ENCODE peak calls at places on chromosomes 11 and 22, in five cellular contexts. K is body of pancreas, A is HFF-Myc, I is fibroblast of lung, C is heart left ventricle. P is an unnamed sample.

GRCh38 chr22:41664490-41664889 is 24.2 kb downstream of the SNU13 start:
- DNase-seq in K (no peak), A (no peak), I (no peak), C (no peak), P (no peak)

GRCh38 chr11:111944139-111944538 is 7.0 kb downstream of the DIXDC1 start:
- DNase-seq in K (no peak), A (no peak), I (peak; percentile 81), C (no peak), P (no peak)

GRCh38 chr11:59273008-59273841 is 60.5 kb upstream of the MPEG1 start:
- DNase-seq in K (no peak), A (no peak), I (no peak), C (no peak), P (no peak)

GRCh38 chr11:65059523-65059922 is 1.2 kb upstream of the NAALADL1 start:
- DNase-seq in K (no peak), A (no peak), I (no peak), C (no peak), P (no peak)

GRCh38 chr22:45758603-45759002 is 87.0 kb downstream of the ATXN10 start:
- DNase-seq in K (no peak), A (no peak), I (no peak), C (no peak), P (no peak)

GRCh38 chr22:38203090-38203810 is 1.5 kb downstream of the MAFF start:
- DNase-seq in K (peak; percentile 79), A (no peak), I (peak; percentile 33), C (no peak), P (peak; percentile 47)

GRCh38 chr11:119741369-119742262 is 12.6 kb upstream of the NECTIN1 start:
- DNase-seq in K (peak; percentile 47), A (no peak), I (no peak), C (peak; percentile 50), P (no peak)

GRCh38 chr11:13538044-13538443 is 42.2 kb upstream of the PTH start:
- DNase-seq in K (no peak), A (no peak), I (no peak), C (no peak), P (no peak)

GRCh38 chr22:42773161-42773560 is 52.5 kb upstream of the A4GALT start:
- DNase-seq in K (no peak), A (no peak), I (no peak), C (no peak), P (no peak)

GRCh38 chr11:58924230-58924629 is 15.1 kb upstream of the GLYATL1 start:
- DNase-seq in K (no peak), A (no peak), I (no peak), C (no peak), P (no peak)

GRCh38 chr11:61140416-61140815 is 20.8 kb downstream of the VPS37C start:
- DNase-seq in K (no peak), A (no peak), I (no peak), C (peak; percentile 12), P (no peak)

GRCh38 chr22:42993651-42994275 is 21.2 kb downstream of the PACSIN2 start:
- DNase-seq in K (no peak), A (no peak), I (peak; percentile 72), C (no peak), P (no peak)

GRCh38 chr11:65478411-65479183 is 20.2 kb upstream of the MALAT1 start:
- DNase-seq in K (peak; percentile 66), A (no peak), I (peak; percentile 70), C (peak; percentile 92), P (no peak)

GRCh38 chr11:40754297-40754696 is 705.2 kb downstream of the LRRC4C start:
- DNase-seq in K (no peak), A (no peak), I (no peak), C (no peak), P (no peak)

GRCh38 chr11:20604864-20605601 is 5.6 kb downstream of the SLC6A5 start:
- DNase-seq in K (no peak), A (no peak), I (no peak), C (no peak), P (no peak)

GRCh38 chr11:14320020-14320419 is 39.0 kb downstream of the RRAS2 start:
- DNase-seq in K (no peak), A (no peak), I (peak; percentile 74), C (no peak), P (no peak)

GRCh38 chr11:131744847-131745246 is 374.4 kb downstream of the NTM start:
- DNase-seq in K (no peak), A (no peak), I (peak; percentile 90), C (no peak), P (no peak)

GRCh38 chr11:126384449-126385070 is 29.1 kb downstream of the ST3GAL4 start:
- DNase-seq in K (no peak), A (no peak), I (no peak), C (no peak), P (no peak)

DNA sequence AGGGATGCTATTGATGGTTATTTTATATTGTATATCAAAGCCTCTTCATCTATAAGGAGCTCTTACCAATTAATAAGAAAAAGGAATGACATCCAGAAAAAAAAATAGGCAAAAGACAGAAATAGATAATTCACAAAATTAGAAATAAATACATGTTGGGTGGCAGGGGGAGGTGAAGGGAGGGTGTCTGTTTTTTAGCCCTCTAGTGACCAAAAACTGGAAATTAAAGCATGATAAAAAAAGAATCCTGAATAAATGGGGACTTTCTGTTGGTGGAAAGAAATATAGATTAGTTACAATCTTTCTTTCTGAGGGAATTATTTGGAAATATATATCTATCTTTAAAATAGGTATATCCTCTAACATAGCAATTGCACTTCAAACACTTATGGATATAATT is 42.0 kb upstream of the TTC36 start:
- DNase-seq in K (no peak), A (no peak), I (no peak), C (no peak), P (no peak)
- TF ChIP-seq CTCF in K (no peak), A (peak; percentile 16), I (no peak), C (no peak), P (no peak)

DNA sequence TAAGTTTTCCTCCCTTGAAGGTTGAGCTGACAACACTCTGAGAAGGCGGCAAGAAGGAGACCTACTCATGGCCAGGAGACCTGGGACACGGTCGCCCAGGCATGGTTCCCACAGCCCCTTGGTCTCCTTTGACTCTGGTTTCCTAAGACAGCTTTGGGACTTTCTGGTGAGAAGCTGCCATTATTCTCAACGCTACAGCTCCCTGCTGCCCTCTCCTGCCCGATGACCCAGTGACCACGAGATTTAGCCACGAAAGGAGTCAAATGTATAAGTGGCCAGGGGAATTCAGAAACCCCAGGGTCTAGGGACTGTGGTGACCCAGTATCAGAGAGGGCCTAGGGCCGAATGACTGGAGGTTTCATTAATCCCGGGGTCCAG is 696 bp upstream of the SDF2L1 start:
- DNase-seq in K (peak; percentile 72), A (no peak), I (peak; percentile 42), C (peak; percentile 45), P (no peak)
- TF ChIP-seq CTCF in K (peak; percentile 59), A (peak; percentile 40), I (peak; percentile 51), C (peak; percentile 21), P (peak; percentile 18)

DNA sequence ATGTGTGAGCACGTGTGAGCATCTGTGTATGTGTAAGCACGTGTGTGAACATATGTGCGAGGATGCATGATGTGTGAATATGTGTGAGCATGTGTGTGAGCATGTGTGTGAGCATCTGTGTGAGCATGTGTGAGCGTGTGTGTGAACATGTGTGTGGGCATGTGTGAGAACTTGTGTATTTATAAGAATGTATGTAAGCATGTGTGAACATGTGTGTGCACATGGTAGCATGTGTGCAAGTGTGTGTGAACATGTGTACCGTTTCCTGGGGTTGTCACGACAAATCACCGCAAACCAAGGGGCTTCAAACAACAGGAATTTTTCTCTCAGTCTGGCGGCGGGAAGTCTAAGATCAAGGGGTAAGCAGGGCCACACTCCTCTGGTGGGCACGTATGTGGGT is 238.3 kb downstream of the CTTN start:
- DNase-seq in K (no peak), A (no peak), I (no peak), C (no peak), P (no peak)
- TF ChIP-seq CTCF in K (no peak), A (no peak), I (no peak), C (no peak), P (no peak)

GRCh38 chr22:28034145-28034759 is 115.2 kb upstream of the PITPNB start:
- DNase-seq in K (no peak), A (no peak), I (no peak), C (no peak), P (no peak)
- TF ChIP-seq CTCF in K (no peak), A (no peak), I (no peak), C (no peak), P (no peak)

GRCh38 chr11:10991372-10991771 is 133.5 kb upstream of the ZBED5 start:
- DNase-seq in K (no peak), A (no peak), I (no peak), C (no peak), P (no peak)
- TF ChIP-seq CTCF in K (no peak), A (no peak), I (no peak), C (no peak), P (no peak)

DNA sequence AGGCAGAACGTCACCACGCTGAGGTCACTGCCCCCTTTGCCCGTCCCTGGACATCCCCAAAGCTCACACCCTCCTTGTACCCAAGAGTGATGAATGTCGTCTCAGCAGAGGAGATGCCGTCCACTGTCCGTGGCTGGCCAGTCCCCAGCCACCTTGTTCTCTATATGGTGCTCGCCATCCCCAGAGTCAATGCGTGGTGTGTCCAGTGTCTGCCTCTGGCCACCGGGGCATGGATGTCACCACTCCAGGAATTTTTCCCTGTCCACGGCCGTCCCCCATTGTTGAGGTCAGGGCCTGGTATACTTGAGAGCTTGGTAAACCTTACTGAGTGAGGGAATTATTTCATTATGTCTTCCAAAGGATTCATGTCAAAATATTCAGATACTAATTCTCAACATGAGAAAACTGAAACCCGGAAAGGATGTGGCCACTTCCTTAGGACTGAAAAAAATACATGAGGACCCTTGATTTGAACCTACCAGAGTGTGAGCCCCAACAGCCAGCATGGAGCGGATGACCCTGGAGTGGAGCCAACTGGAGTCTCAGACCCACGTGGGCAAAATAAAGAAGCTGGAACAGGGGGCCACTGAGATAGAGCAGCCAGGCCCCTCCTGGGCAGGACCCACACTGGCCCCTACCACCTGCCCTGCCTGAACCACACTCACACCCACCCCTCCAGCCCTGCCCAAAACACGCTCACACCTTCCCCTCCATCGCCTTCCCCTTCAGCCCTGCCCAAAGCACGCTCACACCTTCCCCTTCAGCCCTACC is 376.4 kb downstream of the BRD1 start:
- DNase-seq in K (no peak), A (no peak), I (no peak), C (no peak), P (no peak)
- TF ChIP-seq CTCF in K (no peak), A (no peak), I (no peak), C (no peak), P (no peak)